ENCODE peak calls at places on chromosomes 13 and 19, in seven cellular contexts. One of them, this sample, is unnamed.

GRCh38 chr13:23822252-23822824 is 66.9 kb downstream of the MIPEP start:
- DNase-seq in NCI-H2081: no peak
- DNase-seq in C1 segment of cervical spinal cord: no peak
- DNase-seq in KBM-7: no peak
- DNase-seq in LNCaP clone FGC: no peak
- DNase-seq in activated CD8-positive, alpha-beta T cell treated with anti-CD3 and anti-CD28 coated beads for 36 hours: no peak
- DNase-seq in left ventricle myocardium superior: no peak
- DNase-seq in this sample: no peak

GRCh38 chr19:17654993-17655392 is 33.2 kb downstream of the UNC13A start:
- DNase-seq in left ventricle myocardium superior: no peak
- DNase-seq in activated CD8-positive, alpha-beta T cell treated with anti-CD3 and anti-CD28 coated beads for 36 hours: peak
- DNase-seq in NCI-H2081: no peak
- DNase-seq in KBM-7: peak
- DNase-seq in LNCaP clone FGC: no peak
- DNase-seq in C1 segment of cervical spinal cord: no peak
- DNase-seq in this sample: no peak

GRCh38 chr19:50330365-50331078 is 1.3 kb upstream of the KCNC3 start:
- DNase-seq in KBM-7: peak
- DNase-seq in left ventricle myocardium superior: peak
- DNase-seq in activated CD8-positive, alpha-beta T cell treated with anti-CD3 and anti-CD28 coated beads for 36 hours: peak
- DNase-seq in NCI-H2081: peak
- DNase-seq in LNCaP clone FGC: no peak
- DNase-seq in C1 segment of cervical spinal cord: peak
- DNase-seq in this sample: peak

GRCh38 chr13:31896427-31896826 is 135.1 kb upstream of the FRY start:
- DNase-seq in KBM-7: no peak
- DNase-seq in LNCaP clone FGC: no peak
- DNase-seq in NCI-H2081: no peak
- DNase-seq in C1 segment of cervical spinal cord: no peak
- DNase-seq in left ventricle myocardium superior: peak
- DNase-seq in activated CD8-positive, alpha-beta T cell treated with anti-CD3 and anti-CD28 coated beads for 36 hours: no peak
- DNase-seq in this sample: no peak

GRCh38 chr19:18862976-18863842 is 31.4 kb downstream of the UPF1 start:
- DNase-seq in KBM-7: no peak
- DNase-seq in activated CD8-positive, alpha-beta T cell treated with anti-CD3 and anti-CD28 coated beads for 36 hours: no peak
- DNase-seq in C1 segment of cervical spinal cord: no peak
- DNase-seq in left ventricle myocardium superior: no peak
- DNase-seq in LNCaP clone FGC: no peak
- DNase-seq in NCI-H2081: no peak
- DNase-seq in this sample: no peak

GRCh38 chr19:51094696-51095279 is 12.1 kb upstream of the KLK14 start:
- DNase-seq in C1 segment of cervical spinal cord: no peak
- DNase-seq in left ventricle myocardium superior: peak
- DNase-seq in NCI-H2081: no peak
- DNase-seq in activated CD8-positive, alpha-beta T cell treated with anti-CD3 and anti-CD28 coated beads for 36 hours: peak
- DNase-seq in KBM-7: peak
- DNase-seq in LNCaP clone FGC: no peak
- DNase-seq in this sample: peak

GRCh38 chr19:34254552-34255432 is at the start of gene GARRE1:
- DNase-seq in NCI-H2081: no peak
- DNase-seq in left ventricle myocardium superior: peak
- DNase-seq in KBM-7: peak
- DNase-seq in LNCaP clone FGC: no peak
- DNase-seq in C1 segment of cervical spinal cord: no peak
- DNase-seq in activated CD8-positive, alpha-beta T cell treated with anti-CD3 and anti-CD28 coated beads for 36 hours: peak
- DNase-seq in this sample: peak

GRCh38 chr13:113758651-113759524 is at the start of gene TMEM255B:
- DNase-seq in KBM-7: peak
- DNase-seq in LNCaP clone FGC: no peak
- DNase-seq in left ventricle myocardium superior: peak
- DNase-seq in C1 segment of cervical spinal cord: peak
- DNase-seq in NCI-H2081: no peak
- DNase-seq in activated CD8-positive, alpha-beta T cell treated with anti-CD3 and anti-CD28 coated beads for 36 hours: peak
- DNase-seq in this sample: peak

GRCh38 chr13:21014666-21015170 is 46.7 kb downstream of the LATS2 start:
- DNase-seq in left ventricle myocardium superior: peak
- DNase-seq in activated CD8-positive, alpha-beta T cell treated with anti-CD3 and anti-CD28 coated beads for 36 hours: no peak
- DNase-seq in KBM-7: no peak
- DNase-seq in C1 segment of cervical spinal cord: no peak
- DNase-seq in NCI-H2081: no peak
- DNase-seq in LNCaP clone FGC: peak
- DNase-seq in this sample: no peak

GRCh38 chr13:24254151-24254810 is 55.1 kb upstream of the C1QTNF9 start:
- DNase-seq in C1 segment of cervical spinal cord: no peak
- DNase-seq in KBM-7: no peak
- DNase-seq in NCI-H2081: no peak
- DNase-seq in activated CD8-positive, alpha-beta T cell treated with anti-CD3 and anti-CD28 coated beads for 36 hours: peak
- DNase-seq in left ventricle myocardium superior: no peak
- DNase-seq in LNCaP clone FGC: no peak
- DNase-seq in this sample: no peak